ENCODE peak calls at places on chromosomes 11 and 22, in four cellular contexts. One of them, this sample, is unnamed.

GRCh38 chr11:67276821-67277230 is 10.6 kb downstream of the GRK2 start:
- DNase-seq in K562: peak; percentile 71
- DNase-seq in SK-N-SH: no peak
- DNase-seq in GM12878: no peak
- DNase-seq in this sample: no peak

GRCh38 chr11:65891180-65892136 is 985 bp downstream of the CCDC85B start:
- DNase-seq in K562: no peak
- DNase-seq in SK-N-SH: peak; percentile 65
- DNase-seq in GM12878: no peak
- DNase-seq in this sample: peak; percentile 78

GRCh38 chr11:8354622-8355417 is 91.1 kb upstream of the LMO1 start:
- DNase-seq in K562: no peak
- DNase-seq in SK-N-SH: peak; percentile 79
- DNase-seq in GM12878: no peak
- DNase-seq in this sample: no peak

GRCh38 chr11:7591107-7591894 is 77.5 kb downstream of the PPFIBP2 start:
- DNase-seq in K562: no peak
- DNase-seq in SK-N-SH: no peak
- DNase-seq in GM12878: no peak
- DNase-seq in this sample: no peak

GRCh38 chr22:24440718-24441405 is 13.5 kb downstream of the ADORA2A start:
- DNase-seq in K562: no peak
- DNase-seq in SK-N-SH: peak; percentile 23
- DNase-seq in GM12878: no peak
- DNase-seq in this sample: no peak

GRCh38 chr11:73530109-73530508 is 67.8 kb downstream of the FAM168A start:
- DNase-seq in K562: peak; percentile 20
- DNase-seq in SK-N-SH: no peak
- DNase-seq in GM12878: no peak
- DNase-seq in this sample: no peak

GRCh38 chr22:43739851-43740250 is 72.3 kb downstream of the EFCAB6 start:
- DNase-seq in K562: no peak
- DNase-seq in SK-N-SH: no peak
- DNase-seq in GM12878: no peak
- DNase-seq in this sample: no peak

GRCh38 chr11:74842967-74843366 is 94.3 kb downstream of the RNF169 start:
- DNase-seq in K562: no peak
- DNase-seq in SK-N-SH: no peak
- DNase-seq in GM12878: no peak
- DNase-seq in this sample: no peak

GRCh38 chr22:44449061-44449682 is 48.9 kb downstream of the RTL6 start:
- DNase-seq in K562: peak; percentile 11
- DNase-seq in SK-N-SH: no peak
- DNase-seq in GM12878: no peak
- DNase-seq in this sample: no peak

GRCh38 chr11:77138106-77138649 is 10.1 kb downstream of the MYO7A start:
- DNase-seq in K562: no peak
- DNase-seq in SK-N-SH: no peak
- DNase-seq in GM12878: no peak
- DNase-seq in this sample: no peak

GRCh38 chr11:18046116-18046777 is at the start of gene TPH1:
- DNase-seq in K562: peak; percentile 12
- DNase-seq in SK-N-SH: peak; percentile 84
- DNase-seq in GM12878: no peak
- DNase-seq in this sample: no peak

GRCh38 chr11:35605691-35606090 is 12.6 kb upstream of the FJX1 start:
- DNase-seq in K562: no peak
- DNase-seq in SK-N-SH: no peak
- DNase-seq in GM12878: no peak
- DNase-seq in this sample: no peak

GRCh38 chr11:28581286-28582242 is 473.4 kb downstream of the METTL15 start:
- DNase-seq in K562: no peak
- DNase-seq in SK-N-SH: no peak
- DNase-seq in GM12878: no peak
- DNase-seq in this sample: no peak

GRCh38 chr11:111357150-111358037 is 21.7 kb downstream of the POU2AF1 start:
- DNase-seq in K562: no peak
- DNase-seq in SK-N-SH: peak; percentile 39
- DNase-seq in GM12878: no peak
- DNase-seq in this sample: peak; percentile 35

GRCh38 chr11:61342207-61342803 is 9.3 kb downstream of the TKFC start:
- DNase-seq in K562: peak; percentile 74
- DNase-seq in SK-N-SH: no peak
- DNase-seq in GM12878: no peak
- DNase-seq in this sample: no peak

GRCh38 chr11:5107285-5107684 is 30.9 kb downstream of the OR52A5 start:
- DNase-seq in K562: no peak
- DNase-seq in SK-N-SH: no peak
- DNase-seq in GM12878: no peak
- DNase-seq in this sample: no peak

GRCh38 chr11:8610532-8611116 is 16.6 kb upstream of the STK33 start:
- DNase-seq in K562: no peak
- DNase-seq in SK-N-SH: no peak
- DNase-seq in GM12878: no peak
- DNase-seq in this sample: no peak

GRCh38 chr11:58525037-58525614 is 17.2 kb upstream of the OR5B21 start:
- DNase-seq in K562: no peak
- DNase-seq in SK-N-SH: no peak
- DNase-seq in GM12878: peak; percentile 79
- DNase-seq in this sample: no peak

GRCh38 chr11:70333206-70333605 is 62.7 kb downstream of the PPFIA1 start:
- DNase-seq in K562: no peak
- DNase-seq in SK-N-SH: no peak
- DNase-seq in GM12878: no peak
- DNase-seq in this sample: no peak

GRCh38 chr11:10930961-10931760 is 73.3 kb upstream of the ZBED5 start:
- DNase-seq in K562: peak; percentile 54
- DNase-seq in SK-N-SH: peak; percentile 83
- DNase-seq in GM12878: no peak
- DNase-seq in this sample: no peak

GRCh38 chr11:20035701-20036601 is 124.3 kb downstream of the DBX1 start:
- DNase-seq in K562: peak; percentile 15
- DNase-seq in SK-N-SH: no peak
- DNase-seq in GM12878: no peak
- DNase-seq in this sample: peak; percentile 91

GRCh38 chr11:94171693-94172440 is 43.2 kb downstream of the PANX1 start:
- DNase-seq in K562: peak; percentile 84
- DNase-seq in SK-N-SH: peak; percentile 39
- DNase-seq in GM12878: no peak
- DNase-seq in this sample: peak; percentile 31

GRCh38 chr11:44619931-44620725 is 54.7 kb downstream of the CD82 start:
- DNase-seq in K562: no peak
- DNase-seq in SK-N-SH: no peak
- DNase-seq in GM12878: no peak
- DNase-seq in this sample: no peak

GRCh38 chr22:23414727-23415489 is 165.2 kb downstream of the IGLL1 start:
- DNase-seq in K562: no peak
- DNase-seq in SK-N-SH: no peak
- DNase-seq in GM12878: no peak
- DNase-seq in this sample: no peak

GRCh38 chr22:33270596-33270995 is 212.4 kb upstream of the SYN3 start:
- DNase-seq in K562: no peak
- DNase-seq in SK-N-SH: no peak
- DNase-seq in GM12878: no peak
- DNase-seq in this sample: peak; percentile 64

GRCh38 chr11:45000918-45001317 is 50.2 kb upstream of the TP53I11 start:
- DNase-seq in K562: no peak
- DNase-seq in SK-N-SH: no peak
- DNase-seq in GM12878: no peak
- DNase-seq in this sample: no peak

GRCh38 chr11:27248430-27249207 is 114.4 kb downstream of the CCDC34 start:
- DNase-seq in K562: no peak
- DNase-seq in SK-N-SH: no peak
- DNase-seq in GM12878: no peak
- DNase-seq in this sample: peak; percentile 9

GRCh38 chr11:103532133-103532788 is 423.0 kb downstream of the DYNC2H1 start:
- DNase-seq in K562: no peak
- DNase-seq in SK-N-SH: no peak
- DNase-seq in GM12878: no peak
- DNase-seq in this sample: no peak

GRCh38 chr11:110077866-110078325 is 15.3 kb upstream of the ZC3H12C start:
- DNase-seq in K562: peak; percentile 15
- DNase-seq in SK-N-SH: no peak
- DNase-seq in GM12878: peak; percentile 86
- DNase-seq in this sample: peak; percentile 13

GRCh38 chr11:96324912-96325311 is 18.1 kb downstream of the MAML2 start:
- DNase-seq in K562: no peak
- DNase-seq in SK-N-SH: no peak
- DNase-seq in GM12878: no peak
- DNase-seq in this sample: no peak

GRCh38 chr11:133277886-133278285 is 254.4 kb downstream of the OPCML start:
- DNase-seq in K562: no peak
- DNase-seq in SK-N-SH: no peak
- DNase-seq in GM12878: no peak
- DNase-seq in this sample: no peak

GRCh38 chr11:46369458-46370152 is 11.9 kb upstream of the MDK start:
- DNase-seq in K562: peak; percentile 77
- DNase-seq in SK-N-SH: peak; percentile 91
- DNase-seq in GM12878: no peak
- DNase-seq in this sample: peak; percentile 70

GRCh38 chr11:65786786-65787636 is at the start of gene OVOL1:
- DNase-seq in K562: no peak
- DNase-seq in SK-N-SH: peak; percentile 64
- DNase-seq in GM12878: no peak
- DNase-seq in this sample: no peak

GRCh38 chr11:112451250-112451649 is 190.6 kb upstream of the PLET1 start:
- DNase-seq in K562: no peak
- DNase-seq in SK-N-SH: no peak
- DNase-seq in GM12878: no peak
- DNase-seq in this sample: no peak
- TF ChIP-seq NFIC in K562: no peak
- TF ChIP-seq NFIC in SK-N-SH: no peak
- TF ChIP-seq NFIC in GM12878: no peak
- TF ChIP-seq NFIC in this sample: no peak

DNA sequence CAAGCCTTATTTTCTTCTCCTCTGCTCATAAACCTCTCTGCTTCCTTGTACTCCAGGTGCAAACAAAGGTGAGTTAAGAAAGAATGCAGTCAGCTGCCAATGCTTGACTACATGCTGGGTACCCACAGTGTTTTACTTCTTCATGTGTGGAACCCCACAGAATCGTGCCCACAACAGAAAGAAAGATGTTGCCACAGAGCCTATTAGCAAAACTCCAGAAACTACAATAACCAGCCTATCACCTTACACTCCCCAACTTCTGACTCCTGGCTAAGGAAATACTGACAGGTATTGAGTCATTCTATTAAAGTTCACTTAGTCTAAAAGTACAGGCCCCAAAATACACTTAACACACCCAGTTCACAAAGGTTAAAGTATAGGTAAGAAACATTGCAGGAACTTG is 56.9 kb upstream of the CCDC89 start:
- DNase-seq in K562: no peak
- DNase-seq in SK-N-SH: no peak
- DNase-seq in GM12878: no peak
- DNase-seq in this sample: no peak
- TF ChIP-seq NFIC in K562: no peak
- TF ChIP-seq NFIC in SK-N-SH: no peak
- TF ChIP-seq NFIC in GM12878: no peak
- TF ChIP-seq NFIC in this sample: no peak

GRCh38 chr11:37504066-37504611 is 906.1 kb upstream of the RAG2 start:
- DNase-seq in K562: no peak
- DNase-seq in SK-N-SH: no peak
- DNase-seq in GM12878: peak; percentile 78
- DNase-seq in this sample: no peak

GRCh38 chr11:37503411-37504065 is 905.5 kb upstream of the RAG2 start:
- DNase-seq in K562: no peak
- DNase-seq in SK-N-SH: no peak
- DNase-seq in GM12878: no peak
- DNase-seq in this sample: no peak

GRCh38 chr11:37505406-37505805 is 907.4 kb upstream of the RAG2 start:
- DNase-seq in K562: no peak
- DNase-seq in SK-N-SH: no peak
- DNase-seq in GM12878: no peak
- DNase-seq in this sample: no peak

GRCh38 chr11:37506516-37506915 is 908.5 kb upstream of the RAG2 start:
- DNase-seq in K562: no peak
- DNase-seq in SK-N-SH: no peak
- DNase-seq in GM12878: no peak
- DNase-seq in this sample: no peak

DNA sequence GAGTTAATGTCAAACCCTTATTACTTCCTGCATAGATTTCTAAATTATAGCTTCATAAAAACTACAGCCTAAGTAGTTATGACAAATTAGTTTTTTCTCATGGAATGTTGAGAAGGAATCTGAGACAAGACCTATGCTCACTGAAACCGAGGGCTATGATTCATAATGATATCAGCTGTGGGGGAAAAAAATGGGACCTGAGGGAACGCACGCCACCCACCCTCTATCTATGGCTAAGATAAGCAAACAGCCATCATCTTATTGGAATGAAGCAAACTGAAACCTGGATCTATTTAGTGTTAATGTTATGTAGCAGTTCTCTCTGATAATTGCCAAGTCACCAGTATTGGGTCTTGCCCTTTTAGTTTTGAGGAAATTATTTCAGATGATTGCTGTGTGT is 906.9 kb upstream of the RAG2 start:
- DNase-seq in K562: no peak
- DNase-seq in SK-N-SH: no peak
- DNase-seq in GM12878: no peak
- DNase-seq in this sample: no peak
- TF ChIP-seq NFIC in K562: no peak
- TF ChIP-seq NFIC in SK-N-SH: peak; percentile 59
- TF ChIP-seq NFIC in GM12878: no peak
- TF ChIP-seq NFIC in this sample: no peak

DNA sequence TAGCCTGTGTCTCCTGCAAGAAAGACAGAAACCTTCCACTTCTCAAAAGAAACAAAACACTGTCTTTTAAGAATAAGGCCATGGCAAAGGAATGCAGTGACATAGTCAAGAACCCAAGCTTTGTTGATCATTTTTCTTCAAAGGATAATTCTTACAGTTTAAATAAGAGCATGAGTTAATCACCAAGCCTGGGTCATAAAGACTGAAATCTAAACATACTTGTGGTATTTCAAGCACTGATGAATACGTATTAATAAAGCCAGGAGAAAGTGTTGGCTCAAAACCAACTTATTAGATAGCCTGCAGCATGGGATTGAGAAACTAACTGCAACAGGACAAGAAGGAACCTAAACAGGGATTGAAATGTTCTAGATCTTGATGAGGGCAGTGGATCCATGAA is 143.3 kb upstream of the MTNR1B start:
- DNase-seq in K562: no peak
- DNase-seq in SK-N-SH: no peak
- DNase-seq in GM12878: no peak
- DNase-seq in this sample: no peak
- TF ChIP-seq NFIC in K562: no peak
- TF ChIP-seq NFIC in SK-N-SH: no peak
- TF ChIP-seq NFIC in GM12878: no peak
- TF ChIP-seq NFIC in this sample: no peak